ENCODE peak calls at places on chromosomes 7 and 10, in five cellular contexts. Z, W, L, G and C are unnamed samples.

GRCh38 chr7:36400606-36401005 is 10.9 kb downstream of the ANLN start:
- DNase-seq in Z (no peak), W (no peak), L (no peak), G (no peak), C (no peak)

GRCh38 chr7:43535031-43535451 is 47.9 kb upstream of the STK17A start:
- DNase-seq in Z (no peak), W (no peak), L (no peak), G (no peak), C (no peak)

GRCh38 chr10:132631348-132631735 is 93.8 kb downstream of the INPP5A start:
- DNase-seq in Z (no peak), W (no peak), L (no peak), G (no peak), C (no peak)

GRCh38 chr7:102426268-102427031 is 6.9 kb upstream of the ORAI2 start:
- DNase-seq in Z (no peak), W (peak; percentile 26), L (no peak), G (no peak), C (peak; percentile 17)

GRCh38 chr10:12513775-12514663 is 164.7 kb downstream of the CAMK1D start:
- DNase-seq in Z (no peak), W (no peak), L (no peak), G (no peak), C (no peak)

GRCh38 chr10:89476676-89477075 is 58.7 kb downstream of the SLC16A12 start:
- DNase-seq in Z (no peak), W (no peak), L (no peak), G (no peak), C (no peak)

GRCh38 chr7:20095862-20096261 is 121.3 kb downstream of the MACC1 start:
- DNase-seq in Z (no peak), W (no peak), L (no peak), G (no peak), C (no peak)

GRCh38 chr10:98673156-98673765 is 226.5 kb upstream of the HPS1 start:
- DNase-seq in Z (no peak), W (no peak), L (peak; percentile 47), G (no peak), C (no peak)

GRCh38 chr7:140571537-140572122 is 69.0 kb downstream of the DENND2A start:
- DNase-seq in Z (no peak), W (no peak), L (no peak), G (peak; percentile 65), C (no peak)

GRCh38 chr7:6614941-6615737 is at the start of gene ZNF853:
- DNase-seq in Z (no peak), W (peak; percentile 17), L (no peak), G (no peak), C (peak; percentile 16)

GRCh38 chr7:81114682-81115081 is 195.8 kb upstream of the SEMA3C start:
- DNase-seq in Z (no peak), W (no peak), L (no peak), G (peak; percentile 14), C (no peak)

GRCh38 chr10:1255166-1255565 is 199.0 kb downstream of the WDR37 start:
- DNase-seq in Z (no peak), W (no peak), L (peak; percentile 66), G (no peak), C (peak; percentile 3)

GRCh38 chr7:135578569-135578968 is 20.9 kb downstream of the NUP205 start:
- DNase-seq in Z (no peak), W (no peak), L (no peak), G (no peak), C (no peak)

GRCh38 chr7:24723178-24723530 is 34.1 kb downstream of the GSDME start:
- DNase-seq in Z (no peak), W (no peak), L (no peak), G (no peak), C (no peak)

GRCh38 chr10:50385610-50386009 is 134.3 kb upstream of the ASAH2 start:
- DNase-seq in Z (no peak), W (no peak), L (peak; percentile 70), G (no peak), C (peak; percentile 77)